ENCODE peak calls at places on chromosomes 1 and 21, in nine cellular contexts. One of them, this sample, is unnamed.

GRCh38 chr1:5686195-5686594 is 306.0 kb downstream of the NPHP4 start:
- DNase-seq in HEK293T: no peak
- DNase-seq in chondrocyte: no peak
- DNase-seq in psoas muscle: no peak
- DNase-seq in non-pigmented ciliary epithelial cell: no peak
- DNase-seq in aorta: no peak
- DNase-seq in activated CD4-positive, CD25-positive, alpha-beta regulatory T cell treated with anti-CD3 and anti-CD28 coated beads, Interleukin-2, amount 50 U/mL, for 72 hours: no peak
- DNase-seq in HS-27A: no peak
- DNase-seq in neural crest cell: no peak
- DNase-seq in this sample: no peak

GRCh38 chr1:238136265-238136664 is 245.5 kb upstream of the ZP4 start:
- DNase-seq in HEK293T: no peak
- DNase-seq in chondrocyte: no peak
- DNase-seq in psoas muscle: no peak
- DNase-seq in non-pigmented ciliary epithelial cell: no peak
- DNase-seq in aorta: no peak
- DNase-seq in activated CD4-positive, CD25-positive, alpha-beta regulatory T cell treated with anti-CD3 and anti-CD28 coated beads, Interleukin-2, amount 50 U/mL, for 72 hours: no peak
- DNase-seq in HS-27A: no peak
- DNase-seq in neural crest cell: no peak
- DNase-seq in this sample: no peak

GRCh38 chr1:40848530-40849189 is 13.5 kb downstream of the CITED4 start:
- DNase-seq in HEK293T: peak
- DNase-seq in chondrocyte: no peak
- DNase-seq in psoas muscle: peak
- DNase-seq in non-pigmented ciliary epithelial cell: no peak
- DNase-seq in aorta: peak
- DNase-seq in activated CD4-positive, CD25-positive, alpha-beta regulatory T cell treated with anti-CD3 and anti-CD28 coated beads, Interleukin-2, amount 50 U/mL, for 72 hours: no peak
- DNase-seq in HS-27A: no peak
- DNase-seq in neural crest cell: peak
- DNase-seq in this sample: peak

GRCh38 chr1:171636141-171636540 is 14.1 kb downstream of the MYOCOS start:
- DNase-seq in HEK293T: no peak
- DNase-seq in chondrocyte: no peak
- DNase-seq in psoas muscle: no peak
- DNase-seq in non-pigmented ciliary epithelial cell: no peak
- DNase-seq in aorta: no peak
- DNase-seq in activated CD4-positive, CD25-positive, alpha-beta regulatory T cell treated with anti-CD3 and anti-CD28 coated beads, Interleukin-2, amount 50 U/mL, for 72 hours: no peak
- DNase-seq in HS-27A: no peak
- DNase-seq in neural crest cell: no peak
- DNase-seq in this sample: peak

GRCh38 chr1:215018555-215018954 is 64.0 kb upstream of the KCNK2 start:
- DNase-seq in HEK293T: no peak
- DNase-seq in chondrocyte: no peak
- DNase-seq in psoas muscle: no peak
- DNase-seq in non-pigmented ciliary epithelial cell: peak
- DNase-seq in aorta: no peak
- DNase-seq in activated CD4-positive, CD25-positive, alpha-beta regulatory T cell treated with anti-CD3 and anti-CD28 coated beads, Interleukin-2, amount 50 U/mL, for 72 hours: no peak
- DNase-seq in HS-27A: no peak
- DNase-seq in neural crest cell: no peak
- DNase-seq in this sample: no peak

GRCh38 chr1:51937112-51937511 is 53.4 kb downstream of the RAB3B start:
- DNase-seq in HEK293T: no peak
- DNase-seq in chondrocyte: no peak
- DNase-seq in psoas muscle: no peak
- DNase-seq in non-pigmented ciliary epithelial cell: no peak
- DNase-seq in aorta: no peak
- DNase-seq in activated CD4-positive, CD25-positive, alpha-beta regulatory T cell treated with anti-CD3 and anti-CD28 coated beads, Interleukin-2, amount 50 U/mL, for 72 hours: no peak
- DNase-seq in HS-27A: no peak
- DNase-seq in neural crest cell: no peak
- DNase-seq in this sample: no peak

GRCh38 chr1:237748192-237748591 is 142.5 kb downstream of the ZP4 start:
- DNase-seq in HEK293T: no peak
- DNase-seq in chondrocyte: no peak
- DNase-seq in psoas muscle: no peak
- DNase-seq in non-pigmented ciliary epithelial cell: no peak
- DNase-seq in aorta: no peak
- DNase-seq in activated CD4-positive, CD25-positive, alpha-beta regulatory T cell treated with anti-CD3 and anti-CD28 coated beads, Interleukin-2, amount 50 U/mL, for 72 hours: no peak
- DNase-seq in HS-27A: no peak
- DNase-seq in neural crest cell: no peak
- DNase-seq in this sample: no peak

GRCh38 chr1:244863491-244864252 is 671 bp downstream of the HNRNPU start:
- DNase-seq in HEK293T: no peak
- DNase-seq in chondrocyte: no peak
- DNase-seq in psoas muscle: peak
- DNase-seq in non-pigmented ciliary epithelial cell: no peak
- DNase-seq in aorta: peak
- DNase-seq in activated CD4-positive, CD25-positive, alpha-beta regulatory T cell treated with anti-CD3 and anti-CD28 coated beads, Interleukin-2, amount 50 U/mL, for 72 hours: peak
- DNase-seq in HS-27A: no peak
- DNase-seq in neural crest cell: no peak
- DNase-seq in this sample: no peak

GRCh38 chr1:27966402-27967105 is 6.8 kb downstream of the XKR8 start:
- DNase-seq in HEK293T: no peak
- DNase-seq in chondrocyte: no peak
- DNase-seq in psoas muscle: no peak
- DNase-seq in non-pigmented ciliary epithelial cell: no peak
- DNase-seq in aorta: no peak
- DNase-seq in activated CD4-positive, CD25-positive, alpha-beta regulatory T cell treated with anti-CD3 and anti-CD28 coated beads, Interleukin-2, amount 50 U/mL, for 72 hours: no peak
- DNase-seq in HS-27A: no peak
- DNase-seq in neural crest cell: no peak
- DNase-seq in this sample: no peak

GRCh38 chr1:116759636-116760035 is 5.4 kb downstream of the CD2 start:
- DNase-seq in HEK293T: no peak
- DNase-seq in chondrocyte: no peak
- DNase-seq in psoas muscle: no peak
- DNase-seq in non-pigmented ciliary epithelial cell: no peak
- DNase-seq in aorta: no peak
- DNase-seq in activated CD4-positive, CD25-positive, alpha-beta regulatory T cell treated with anti-CD3 and anti-CD28 coated beads, Interleukin-2, amount 50 U/mL, for 72 hours: no peak
- DNase-seq in HS-27A: no peak
- DNase-seq in neural crest cell: no peak
- DNase-seq in this sample: no peak

GRCh38 chr1:32178380-32179192 is 889 bp upstream of the TXLNA start:
- DNase-seq in HEK293T: no peak
- DNase-seq in chondrocyte: no peak
- DNase-seq in psoas muscle: no peak
- DNase-seq in non-pigmented ciliary epithelial cell: no peak
- DNase-seq in aorta: no peak
- DNase-seq in activated CD4-positive, CD25-positive, alpha-beta regulatory T cell treated with anti-CD3 and anti-CD28 coated beads, Interleukin-2, amount 50 U/mL, for 72 hours: no peak
- DNase-seq in HS-27A: no peak
- DNase-seq in neural crest cell: no peak
- DNase-seq in this sample: no peak

GRCh38 chr1:35959304-35959703 is 28.4 kb downstream of the AGO3 start:
- DNase-seq in HEK293T: no peak
- DNase-seq in chondrocyte: no peak
- DNase-seq in psoas muscle: no peak
- DNase-seq in non-pigmented ciliary epithelial cell: no peak
- DNase-seq in aorta: no peak
- DNase-seq in activated CD4-positive, CD25-positive, alpha-beta regulatory T cell treated with anti-CD3 and anti-CD28 coated beads, Interleukin-2, amount 50 U/mL, for 72 hours: no peak
- DNase-seq in HS-27A: no peak
- DNase-seq in neural crest cell: no peak
- DNase-seq in this sample: no peak

GRCh38 chr1:222095606-222096475 is 354.0 kb upstream of the DUSP10 start:
- DNase-seq in HEK293T: peak
- DNase-seq in chondrocyte: no peak
- DNase-seq in psoas muscle: no peak
- DNase-seq in non-pigmented ciliary epithelial cell: no peak
- DNase-seq in aorta: peak
- DNase-seq in activated CD4-positive, CD25-positive, alpha-beta regulatory T cell treated with anti-CD3 and anti-CD28 coated beads, Interleukin-2, amount 50 U/mL, for 72 hours: peak
- DNase-seq in HS-27A: no peak
- DNase-seq in neural crest cell: peak
- DNase-seq in this sample: peak

GRCh38 chr21:45858180-45858579 is 123.4 kb upstream of the COL6A1 start:
- DNase-seq in HEK293T: no peak
- DNase-seq in chondrocyte: no peak
- DNase-seq in psoas muscle: no peak
- DNase-seq in non-pigmented ciliary epithelial cell: no peak
- DNase-seq in aorta: no peak
- DNase-seq in activated CD4-positive, CD25-positive, alpha-beta regulatory T cell treated with anti-CD3 and anti-CD28 coated beads, Interleukin-2, amount 50 U/mL, for 72 hours: no peak
- DNase-seq in HS-27A: no peak
- DNase-seq in neural crest cell: no peak
- DNase-seq in this sample: no peak

GRCh38 chr1:225700889-225701465 is 48.1 kb upstream of the ENAH start:
- DNase-seq in HEK293T: no peak
- DNase-seq in chondrocyte: no peak
- DNase-seq in psoas muscle: no peak
- DNase-seq in non-pigmented ciliary epithelial cell: no peak
- DNase-seq in aorta: no peak
- DNase-seq in activated CD4-positive, CD25-positive, alpha-beta regulatory T cell treated with anti-CD3 and anti-CD28 coated beads, Interleukin-2, amount 50 U/mL, for 72 hours: no peak
- DNase-seq in HS-27A: no peak
- DNase-seq in neural crest cell: no peak
- DNase-seq in this sample: no peak

GRCh38 chr1:38941527-38942019 is at the start of gene RHBDL2:
- DNase-seq in HEK293T: no peak
- DNase-seq in chondrocyte: no peak
- DNase-seq in psoas muscle: peak
- DNase-seq in non-pigmented ciliary epithelial cell: no peak
- DNase-seq in aorta: peak
- DNase-seq in activated CD4-positive, CD25-positive, alpha-beta regulatory T cell treated with anti-CD3 and anti-CD28 coated beads, Interleukin-2, amount 50 U/mL, for 72 hours: no peak
- DNase-seq in HS-27A: no peak
- DNase-seq in neural crest cell: no peak
- DNase-seq in this sample: no peak